ENCODE peak calls at places on chromosomes 12 and 14, in seven cellular contexts. J, N, D, Z, G, C and A are unnamed samples.

GRCh38 chr14:33291529-33292104 is 352.9 kb downstream of the NPAS3 start:
- DNase-seq in G (peak; percentile 32), Z (no peak), J (no peak), C (no peak), D (no peak), N (no peak), A (no peak)

GRCh38 chr12:104154806-104155205 is 16.8 kb upstream of the NFYB start:
- DNase-seq in C (no peak), Z (no peak), N (no peak), J (no peak), D (no peak), G (no peak), A (no peak)

GRCh38 chr12:53601296-53601847 is 24.8 kb downstream of the ATF7 start:
- DNase-seq in D (peak; percentile 50), J (no peak), Z (no peak), C (no peak), N (no peak), G (peak; percentile 71), A (no peak)

GRCh38 chr12:106750524-106750923 is 24.0 kb upstream of the RIC8B start:
- DNase-seq in N (no peak), J (no peak), D (no peak), G (no peak), Z (no peak), C (no peak), A (no peak)

GRCh38 chr12:100632445-100632892 is 59.0 kb downstream of the GAS2L3 start:
- DNase-seq in G (no peak), Z (no peak), D (no peak), J (no peak), C (no peak), N (no peak), A (no peak)

GRCh38 chr14:26286806-26287205 is 311.0 kb downstream of the NOVA1 start:
- DNase-seq in G (no peak), J (no peak), C (no peak), Z (no peak), N (peak; percentile 26), D (no peak), A (peak; percentile 21)

GRCh38 chr14:35369701-35370191 is 34.8 kb downstream of the NFKBIA start:
- DNase-seq in Z (no peak), C (no peak), D (no peak), G (no peak), J (no peak), N (peak; percentile 73), A (no peak)

GRCh38 chr14:103746706-103747105 is 31.1 kb downstream of the ZFYVE21 start:
- DNase-seq in G (no peak), Z (no peak), N (no peak), C (no peak), J (no peak), D (no peak), A (peak; percentile 14)

GRCh38 chr12:116304621-116305020 is 27.1 kb upstream of the MED13L start:
- DNase-seq in G (no peak), C (no peak), J (no peak), N (no peak), D (no peak), Z (no peak), A (no peak)